ENCODE peak calls at places on chromosomes 5 and 9, in five cellular contexts. W, J, P, L and C are unnamed samples.

GRCh38 chr9:97398999-97399758 is 12.7 kb upstream of the TDRD7 start:
- DNase-seq in W (peak; percentile 9), J (peak; percentile 75), P (peak; percentile 23), L (peak; percentile 28), C (peak; percentile 82)

GRCh38 chr9:111913159-111913558 is 16.5 kb downstream of the UGCG start:
- DNase-seq in W (no peak), J (no peak), P (no peak), L (no peak), C (no peak)

GRCh38 chr5:72434781-72435437 is 72.3 kb downstream of the ZNF366 start:
- DNase-seq in W (no peak), J (peak; percentile 58), P (no peak), L (peak; percentile 36), C (no peak)

GRCh38 chr5:43192558-43193170 is 639 bp downstream of the NIM1K start:
- DNase-seq in W (no peak), J (peak; percentile 57), P (no peak), L (peak; percentile 6), C (no peak)

GRCh38 chr9:102967979-102968378 is 27.2 kb upstream of the CYLC2 start:
- DNase-seq in W (no peak), J (no peak), P (no peak), L (no peak), C (no peak)

GRCh38 chr5:38888023-38888422 is 42.2 kb downstream of the OSMR start:
- DNase-seq in W (no peak), J (no peak), P (no peak), L (no peak), C (no peak)

GRCh38 chr5:149001154-149001553 is 61.7 kb downstream of the SH3TC2 start:
- DNase-seq in W (no peak), J (peak; percentile 58), P (no peak), L (no peak), C (no peak)

GRCh38 chr5:178460598-178461425 is 129.4 kb downstream of the COL23A1 start:
- DNase-seq in W (no peak), J (peak; percentile 47), P (peak; percentile 48), L (peak; percentile 89), C (peak; percentile 13)

GRCh38 chr5:134873494-134873893 is 677 bp upstream of the TXNDC15 start:
- DNase-seq in W (no peak), J (no peak), P (no peak), L (no peak), C (no peak)

GRCh38 chr9:73116880-73117279 is 34.8 kb upstream of the ANXA1 start:
- DNase-seq in W (no peak), J (no peak), P (no peak), L (no peak), C (no peak)

GRCh38 chr9:98962181-98962560 is 18.5 kb downstream of the COL15A1 start:
- DNase-seq in W (peak; percentile 49), J (no peak), P (no peak), L (no peak), C (no peak)

GRCh38 chr9:106700676-106701075 is 162.3 kb upstream of the ZNF462 start:
- DNase-seq in W (no peak), J (peak; percentile 13), P (no peak), L (no peak), C (no peak)

GRCh38 chr5:169576181-169576598 is 7.4 kb upstream of the SPDL1 start:
- DNase-seq in W (peak; percentile 78), J (peak; percentile 71), P (no peak), L (no peak), C (no peak)

GRCh38 chr9:123269316-123269715 is 930 bp upstream of the STRBP start:
- DNase-seq in W (no peak), J (no peak), P (no peak), L (no peak), C (no peak)

GRCh38 chr9:96478829-96479371 is 28.9 kb downstream of the HABP4 start:
- DNase-seq in W (no peak), J (no peak), P (no peak), L (no peak), C (no peak)

GRCh38 chr5:119022017-119022745 is 33.8 kb upstream of the DTWD2 start:
- DNase-seq in W (peak; percentile 24), J (peak; percentile 73), P (no peak), L (no peak), C (no peak)

GRCh38 chr5:158841481-158841880 is 258.2 kb downstream of the EBF1 start:
- DNase-seq in W (no peak), J (no peak), P (no peak), L (no peak), C (no peak)

GRCh38 chr5:55191165-55191564 is 18.2 kb upstream of the CDC20B start:
- DNase-seq in W (no peak), J (no peak), P (no peak), L (no peak), C (no peak)

GRCh38 chr9:135610290-135611141 is 28.8 kb downstream of the GLT6D1 start:
- DNase-seq in W (no peak), J (no peak), P (peak; percentile 0), L (no peak), C (no peak)

GRCh38 chr9:5425006-5425628 is 12.6 kb downstream of the PLGRKT start:
- DNase-seq in W (no peak), J (peak; percentile 48), P (no peak), L (no peak), C (no peak)

GRCh38 chr5:40551706-40552557 is 127.8 kb upstream of the PTGER4 start:
- DNase-seq in W (peak; percentile 96), J (peak; percentile 99), P (peak; percentile 55), L (no peak), C (peak; percentile 52)

GRCh38 chr9:6024035-6024554 is 8.7 kb upstream of the RANBP6 start:
- DNase-seq in W (no peak), J (peak; percentile 19), P (no peak), L (no peak), C (no peak)

GRCh38 chr9:121851641-121852091 is 200.2 kb downstream of the DAB2IP start:
- DNase-seq in W (no peak), J (no peak), P (no peak), L (no peak), C (no peak)

GRCh38 chr5:59293700-59294099 is 599.8 kb downstream of the PDE4D start:
- DNase-seq in W (no peak), J (peak; percentile 27), P (no peak), L (no peak), C (no peak)

GRCh38 chr5:37272564-37272963 is 23.4 kb upstream of the CPLANE1 start:
- DNase-seq in W (no peak), J (peak; percentile 65), P (no peak), L (no peak), C (no peak)

GRCh38 chr5:41735213-41735612 is 135.0 kb downstream of the OXCT1 start:
- DNase-seq in W (no peak), J (no peak), P (no peak), L (no peak), C (no peak)

GRCh38 chr5:36177154-36177553 is 25.2 kb downstream of the SKP2 start:
- DNase-seq in W (no peak), J (no peak), P (no peak), L (no peak), C (no peak)

GRCh38 chr5:75007537-75007847 is 44.9 kb downstream of the GCNT4 start:
- DNase-seq in W (no peak), J (peak; percentile 90), P (no peak), L (no peak), C (no peak)

GRCh38 chr5:167576928-167577327 is 714.5 kb upstream of the WWC1 start:
- DNase-seq in W (no peak), J (no peak), P (no peak), L (no peak), C (no peak)

GRCh38 chr5:39476466-39477215 is 51.9 kb upstream of the DAB2 start:
- DNase-seq in W (peak; percentile 58), J (peak; percentile 82), P (no peak), L (no peak), C (no peak)

GRCh38 chr9:120580591-120580896 is 577 bp upstream of the CDK5RAP2 start:
- DNase-seq in W (no peak), J (no peak), P (no peak), L (no peak), C (no peak)
- H3K4me3 ChIP-seq in W (no peak overlapping the region), J (peak overlapping the region; percentile 37), P (no peak overlapping the region), L (peak overlapping the region; percentile 86), C (no peak overlapping the region)

GRCh38 chr9:30198463-30199309 is 2185.8 kb upstream of the ACO1 start:
- DNase-seq in W (no peak), J (no peak), P (no peak), L (no peak), C (peak; percentile 0)
- TF ChIP-seq CTCF in W (no peak), J (no peak), P (no peak), L (no peak), C (peak; percentile 44)

GRCh38 chr9:105241356-105242043 is 3.0 kb upstream of the SLC44A1 start:
- DNase-seq in W (no peak), J (no peak), P (no peak), L (no peak), C (no peak)
- H3K4me3 ChIP-seq in W (no peak overlapping the region), J (no peak overlapping the region), P (no peak overlapping the region), L (no peak overlapping the region), C (no peak overlapping the region)

GRCh38 chr9:124474151-124474550 is 23.9 kb downstream of the ADGRD2 start:
- DNase-seq in W (no peak), J (no peak), P (no peak), L (no peak), C (no peak)

GRCh38 chr9:124470726-124471125 is 20.5 kb downstream of the ADGRD2 start:
- DNase-seq in W (no peak), J (no peak), P (no peak), L (no peak), C (no peak)

GRCh38 chr9:124473310-124473709 is 23.1 kb downstream of the ADGRD2 start:
- DNase-seq in W (no peak), J (no peak), P (no peak), L (no peak), C (no peak)

GRCh38 chr9:124471761-124472160 is 21.5 kb downstream of the ADGRD2 start:
- DNase-seq in W (no peak), J (no peak), P (no peak), L (no peak), C (no peak)

GRCh38 chr9:124472770-124473169 is 22.5 kb downstream of the ADGRD2 start:
- DNase-seq in W (no peak), J (no peak), P (no peak), L (no peak), C (no peak)
- TF ChIP-seq CTCF in W (no peak), J (no peak), P (no peak), L (no peak), C (no peak)